ENCODE peak calls at places on chromosomes 4 and X, in ten cellular contexts. Z, B, Y, R, L, H, I, N, F and S are unnamed samples.

GRCh38 chr4:139622856-139623255 is 42.8 kb upstream of the MGST2 start:
- DNase-seq in Z (no peak), B (no peak), Y (no peak), R (no peak), L (no peak), H (no peak), I (no peak), N (no peak), F (no peak), S (no peak)

GRCh38 chrX:146433771-146434170 is 375.8 kb upstream of the CXorf51B start:
- DNase-seq in Z (no peak), B (no peak), Y (no peak), R (no peak), L (no peak), H (no peak), I (no peak), N (no peak), F (no peak), S (no peak)

GRCh38 chr4:129371901-129372300 is 275.9 kb downstream of the C4orf33 start:
- DNase-seq in Z (no peak), B (no peak), Y (no peak), R (no peak), L (no peak), H (no peak), I (no peak), N (no peak), F (no peak), S (no peak)

GRCh38 chrX:20177093-20177492 is 35.5 kb upstream of the EIF1AX start:
- DNase-seq in Z (no peak), B (no peak), Y (no peak), R (no peak), L (no peak), H (no peak), I (no peak), N (no peak), F (no peak), S (no peak)

GRCh38 chrX:108225456-108225730 is 133.8 kb downstream of the ATG4A start:
- DNase-seq in Z (no peak), B (no peak), Y (no peak), R (no peak), L (peak), H (no peak), I (no peak), N (no peak), F (no peak), S (no peak)

GRCh38 chr4:180926277-180926676 is 1316.9 kb upstream of the TENM3 start:
- DNase-seq in Z (no peak), B (no peak), Y (no peak), R (no peak), L (no peak), H (no peak), I (no peak), N (no peak), F (no peak), S (no peak)

GRCh38 chr4:99817310-99817885 is 771 bp downstream of the DAPP1 start:
- DNase-seq in Z (no peak), B (no peak), Y (no peak), R (no peak), L (no peak), H (no peak), I (no peak), N (no peak), F (no peak), S (no peak)

GRCh38 chr4:2300431-2300861 is 38.5 kb upstream of the MXD4 start:
- DNase-seq in Z (no peak), B (no peak), Y (no peak), R (no peak), L (no peak), H (no peak), I (peak), N (no peak), F (no peak), S (no peak)

GRCh38 chrX:2691543-2692220 is 587 bp downstream of the CD99 start:
- DNase-seq in Z (peak), B (no peak), Y (no peak), R (peak), L (peak), H (peak), I (peak), N (peak), F (peak), S (no peak)

DNA sequence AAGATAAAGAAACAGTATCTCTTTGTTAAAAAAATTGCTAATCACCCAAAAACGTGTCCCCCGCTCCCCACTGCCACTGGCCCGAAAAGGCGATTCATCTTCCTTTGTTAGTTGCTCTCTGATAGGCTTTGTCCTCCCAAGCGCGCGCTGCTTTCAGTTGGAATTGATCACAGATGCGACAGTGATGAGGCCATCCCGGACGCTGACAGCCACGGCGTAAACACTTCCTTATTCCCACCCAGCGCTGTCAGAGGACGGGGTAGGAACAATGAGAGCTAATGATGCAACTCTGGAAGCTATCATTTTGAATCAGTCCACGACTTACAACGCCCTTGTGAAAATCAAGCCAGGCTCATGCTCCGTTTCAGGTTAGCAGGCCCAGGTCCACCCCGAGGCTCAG is 21.4 kb downstream of the SOD3 start:
- DNase-seq in Z (no peak), B (no peak), Y (no peak), R (no peak), L (peak), H (no peak), I (no peak), N (no peak), F (no peak), S (no peak)
- TF ChIP-seq CTCF in Z (no peak), B (no peak), Y (no peak), R (no peak), L (no peak), H (no peak), I (no peak), N (no peak), F (no peak), S (no peak)

GRCh38 chrX:4277122-4277521 is 563.7 kb upstream of the PRKX start:
- DNase-seq in Z (no peak), B (no peak), Y (no peak), R (no peak), L (no peak), H (no peak), I (no peak), N (no peak), F (no peak), S (no peak)
- TF ChIP-seq CTCF in Z (no peak), B (no peak), Y (peak), R (no peak), L (no peak), H (no peak), I (no peak), N (peak), F (no peak), S (no peak)

DNA sequence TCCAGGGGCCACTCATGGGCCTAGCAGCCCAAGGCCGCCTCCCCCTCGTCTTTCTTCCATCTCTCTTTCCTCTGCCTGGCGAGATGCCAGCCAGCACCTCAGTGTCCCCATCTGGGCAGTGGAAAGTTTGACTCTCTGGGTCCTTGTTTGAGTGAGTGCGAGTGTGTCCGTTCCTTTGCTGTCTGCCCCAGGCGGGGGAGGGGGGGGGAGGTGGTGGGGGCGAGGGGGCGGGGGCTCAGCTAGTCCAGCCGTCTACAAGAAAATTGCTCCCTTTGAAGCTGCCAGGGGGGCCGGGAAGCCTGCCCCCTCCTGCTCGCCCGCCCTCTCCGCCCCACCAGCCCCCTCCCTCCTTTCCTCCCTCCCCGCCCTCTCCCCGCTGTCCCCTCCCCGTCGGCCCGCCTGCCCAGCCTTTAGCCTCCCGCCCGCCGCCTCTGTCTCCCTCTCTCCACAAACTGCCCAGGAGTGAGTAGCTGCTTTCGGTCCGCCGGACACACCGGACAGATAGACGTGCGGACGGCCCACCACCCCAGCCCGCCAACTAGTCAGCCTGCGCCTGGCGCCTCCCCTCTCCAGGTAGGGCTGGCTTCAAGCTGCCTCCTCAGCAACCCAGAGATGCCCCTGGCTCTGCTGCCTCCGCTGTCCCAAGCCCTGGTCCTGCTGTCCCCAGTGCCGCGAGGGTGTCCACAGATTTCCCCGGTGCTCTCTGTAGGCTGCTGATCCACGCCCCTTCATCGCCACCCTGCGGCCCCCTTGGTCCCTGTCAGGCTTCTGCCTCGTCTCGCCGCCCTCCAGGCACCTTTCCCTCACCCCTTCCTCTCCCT is at the start of gene BGN:
- DNase-seq in Z (peak), B (no peak), Y (no peak), R (peak), L (peak), H (peak), I (no peak), N (peak), F (peak), S (no peak)
- TF ChIP-seq CTCF in Z (peak), B (peak), Y (no peak), R (peak), L (no peak), H (peak), I (no peak), N (peak), F (peak), S (no peak)

GRCh38 chr4:7699825-7700224 is 239.8 kb downstream of the AFAP1 start:
- DNase-seq in Z (no peak), B (no peak), Y (no peak), R (no peak), L (no peak), H (no peak), I (no peak), N (no peak), F (no peak), S (no peak)

GRCh38 chr4:7697821-7698220 is 241.8 kb downstream of the AFAP1 start:
- DNase-seq in Z (no peak), B (no peak), Y (no peak), R (no peak), L (no peak), H (no peak), I (no peak), N (no peak), F (no peak), S (no peak)

GRCh38 chr4:7697326-7697725 is 242.3 kb downstream of the AFAP1 start:
- DNase-seq in Z (no peak), B (no peak), Y (no peak), R (no peak), L (no peak), H (no peak), I (no peak), N (no peak), F (no peak), S (no peak)

GRCh38 chr4:7699040-7699439 is 240.6 kb downstream of the AFAP1 start:
- DNase-seq in Z (peak), B (peak), Y (no peak), R (no peak), L (peak), H (peak), I (no peak), N (peak), F (no peak), S (no peak)

GRCh38 chr4:7698586-7698985 is 241.1 kb downstream of the AFAP1 start:
- DNase-seq in Z (peak), B (peak), Y (no peak), R (no peak), L (peak), H (no peak), I (no peak), N (no peak), F (no peak), S (no peak)
- TF ChIP-seq CTCF in Z (peak), B (peak), Y (no peak), R (no peak), L (peak), H (peak), I (no peak), N (no peak), F (no peak), S (no peak)